ENCODE peak calls at places on chromosomes 3 and 15, in nine cellular contexts. U is HepG2, D is fibroblast of pulmonary artery, Q is WERI-Rb-1, I is astrocyte of the spinal cord, H is GM23338, W is psoas muscle, F is pancreas, S is dorsolateral prefrontal cortex. J is an unnamed sample.
A peak's percentile ranks its signal among the peaks of the same experiment; 100 is the strongest.

GRCh38 chr15:38842991-38843610 is 278.5 kb upstream of the RASGRP1 start:
- DNase-seq in U (no peak), D (peak; percentile 45), Q (no peak), I (peak; percentile 41), H (no peak), W (no peak), F (no peak), S (no peak), J (no peak)

GRCh38 chr3:58704745-58705144 is 38.2 kb upstream of the FAM3D start:
- DNase-seq in U (no peak), D (no peak), Q (no peak), I (no peak), H (no peak), W (no peak), F (no peak), S (no peak), J (no peak)

GRCh38 chr3:43016513-43016865 is 37.4 kb downstream of the GASK1A start:
- DNase-seq in U (no peak), D (no peak), Q (no peak), I (no peak), H (no peak), W (no peak), F (no peak), S (no peak), J (no peak)

GRCh38 chr3:149736180-149737100 is 15.8 kb downstream of the COMMD2 start:
- DNase-seq in U (peak; percentile 67), D (peak; percentile 61), Q (no peak), I (peak; percentile 79), H (no peak), W (no peak), F (no peak), S (no peak), J (peak; percentile 80)

GRCh38 chr15:90306560-90306959 is 41.1 kb downstream of the NGRN start:
- DNase-seq in U (no peak), D (no peak), Q (no peak), I (no peak), H (no peak), W (no peak), F (no peak), S (no peak), J (no peak)

GRCh38 chr3:133444071-133444774 is 44.4 kb downstream of the BFSP2 start:
- DNase-seq in U (peak; percentile 44), D (peak; percentile 73), Q (no peak), I (peak; percentile 49), H (no peak), W (no peak), F (no peak), S (no peak), J (no peak)

GRCh38 chr3:13461169-13462124 is 18.7 kb upstream of the HDAC11 start:
- DNase-seq in U (peak; percentile 90), D (peak; percentile 37), Q (peak; percentile 95), I (peak; percentile 27), H (peak; percentile 96), W (peak; percentile 66), F (peak; percentile 79), S (no peak), J (no peak)

GRCh38 chr3:49663831-49664230 is 10.3 kb upstream of the APEH start:
- DNase-seq in U (no peak), D (no peak), Q (no peak), I (no peak), H (no peak), W (no peak), F (no peak), S (no peak), J (no peak)

GRCh38 chr3:146468234-146468931 is 978 bp downstream of the PLSCR2 start:
- DNase-seq in U (no peak), D (peak; percentile 42), Q (no peak), I (no peak), H (no peak), W (no peak), F (no peak), S (no peak), J (no peak)

GRCh38 chr15:91603681-91604080 is 249.8 kb upstream of the SLCO3A1 start:
- DNase-seq in U (no peak), D (peak; percentile 19), Q (no peak), I (peak; percentile 59), H (no peak), W (no peak), F (no peak), S (no peak), J (peak; percentile 68)

GRCh38 chr3:134464693-134465385 is 20.9 kb downstream of the ANAPC13 start:
- DNase-seq in U (no peak), D (no peak), Q (no peak), I (no peak), H (no peak), W (no peak), F (no peak), S (no peak), J (no peak)

GRCh38 chr3:177169936-177170722 is 27.2 kb downstream of the TBL1XR1 start:
- DNase-seq in U (no peak), D (no peak), Q (no peak), I (no peak), H (peak; percentile 46), W (no peak), F (no peak), S (no peak), J (no peak)

GRCh38 chr15:80265021-80265420 is 13.0 kb upstream of the CTXND1 start:
- DNase-seq in U (no peak), D (no peak), Q (no peak), I (no peak), H (no peak), W (no peak), F (no peak), S (peak; percentile 43), J (no peak)

GRCh38 chr15:71451080-71451479 is 335.8 kb downstream of the THSD4 start:
- DNase-seq in U (no peak), D (peak; percentile 24), Q (peak; percentile 62), I (no peak), H (no peak), W (no peak), F (no peak), S (no peak), J (no peak)

GRCh38 chr15:44554934-44555723 is 18.2 kb downstream of the EIF3J start:
- DNase-seq in U (no peak), D (no peak), Q (no peak), I (no peak), H (no peak), W (no peak), F (no peak), S (no peak), J (no peak)

GRCh38 chr15:31136016-31136415 is 34.5 kb upstream of the TRPM1 start:
- DNase-seq in U (peak; percentile 28), D (no peak), Q (peak; percentile 15), I (no peak), H (peak; percentile 58), W (no peak), F (no peak), S (no peak), J (no peak)

GRCh38 chr3:115518100-115518852 is 105.0 kb upstream of the GAP43 start:
- DNase-seq in U (no peak), D (peak; percentile 82), Q (peak; percentile 12), I (peak; percentile 91), H (peak; percentile 59), W (peak; percentile 75), F (no peak), S (no peak), J (peak; percentile 22)

GRCh38 chr3:100609305-100609704 is at the start of gene ADGRG7:
- DNase-seq in U (no peak), D (no peak), Q (no peak), I (no peak), H (no peak), W (no peak), F (no peak), S (no peak), J (no peak)
- H3K4me3 ChIP-seq in U (no peak within 1 kb of the TSS), D (no peak within 1 kb of the TSS), Q (no peak within 1 kb of the TSS), I (no peak within 1 kb of the TSS), H (no peak within 1 kb of the TSS), W (no peak within 1 kb of the TSS), F (no peak within 1 kb of the TSS), S (no peak within 1 kb of the TSS), J (no peak within 1 kb of the TSS)

GRCh38 chr3:184632551-184632950 is 71.0 kb downstream of the EPHB3 start:
- DNase-seq in U (no peak), D (no peak), Q (no peak), I (no peak), H (no peak), W (no peak), F (no peak), S (no peak), J (no peak)
- TF ChIP-seq CTCF in U (no peak), D (no peak), Q (peak; percentile 1), I (no peak), H (peak; percentile 29), W (no peak), F (no peak), S (no peak), J (no peak)

GRCh38 chr15:54226455-54226854 is 248.2 kb downstream of the UNC13C start:
- DNase-seq in U (no peak), D (no peak), Q (no peak), I (no peak), H (no peak), W (no peak), F (no peak), S (no peak), J (no peak)

GRCh38 chr15:54227569-54227968 is 249.3 kb downstream of the UNC13C start:
- DNase-seq in U (no peak), D (no peak), Q (no peak), I (no peak), H (no peak), W (no peak), F (no peak), S (no peak), J (no peak)
- H3K4me3 ChIP-seq in U (no peak overlapping the region), D (no peak overlapping the region), Q (no peak overlapping the region), I (no peak overlapping the region), H (no peak overlapping the region), W (no peak overlapping the region), F (no peak overlapping the region), S (no peak overlapping the region), J (no peak overlapping the region)

GRCh38 chr3:194606941-194607340 is 26.3 kb downstream of the TMEM44 start:
- DNase-seq in U (no peak), D (no peak), Q (no peak), I (no peak), H (no peak), W (no peak), F (no peak), S (no peak), J (no peak)

GRCh38 chr3:194602580-194603300 is 30.5 kb downstream of the TMEM44 start:
- DNase-seq in U (no peak), D (no peak), Q (no peak), I (no peak), H (no peak), W (no peak), F (no peak), S (no peak), J (no peak)

GRCh38 chr3:194604126-194604525 is 29.1 kb downstream of the TMEM44 start:
- DNase-seq in U (no peak), D (no peak), Q (no peak), I (no peak), H (no peak), W (no peak), F (no peak), S (no peak), J (no peak)

GRCh38 chr3:194606163-194606562 is 27.1 kb downstream of the TMEM44 start:
- DNase-seq in U (no peak), D (no peak), Q (no peak), I (no peak), H (no peak), W (no peak), F (no peak), S (no peak), J (no peak)

DNA sequence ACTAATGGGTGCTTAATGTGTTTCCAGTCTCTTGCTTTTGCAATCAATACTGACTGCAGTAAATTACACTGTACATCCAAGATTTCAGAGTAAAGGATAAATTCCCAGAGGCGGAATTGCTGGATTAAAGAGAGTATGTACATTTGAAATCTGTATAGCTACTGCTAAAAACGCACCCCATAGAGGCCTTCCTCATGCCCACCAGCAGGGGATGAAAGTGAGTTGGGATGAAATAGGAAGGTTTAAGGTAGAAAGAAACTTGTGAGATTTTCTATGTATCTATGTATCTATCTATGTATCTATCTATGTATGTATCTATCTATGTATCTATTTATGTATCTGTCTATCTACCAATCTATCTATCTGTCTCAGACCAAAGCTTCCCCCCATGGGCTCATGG is 28.4 kb downstream of the TMEM44 start:
- DNase-seq in U (no peak), D (peak; percentile 32), Q (no peak), I (no peak), H (no peak), W (no peak), F (no peak), S (no peak), J (no peak)
- TF ChIP-seq CTCF in U (peak; percentile 25), D (peak; percentile 59), Q (peak; percentile 9), I (peak; percentile 61), H (peak; percentile 46), W (no peak), F (no peak), S (no peak), J (peak; percentile 68)

J was measured in astrocyte of the cerebellum.